ENCODE peak calls at places on chromosomes 11 and 22, in six cellular contexts. One of them, this sample, is unnamed.

GRCh38 chr11:112784323-112785073 is 176.7 kb upstream of the NCAM1 start:
- DNase-seq in tibial artery: peak
- DNase-seq in AG04450: no peak
- DNase-seq in heart left ventricle: peak
- DNase-seq in HT1080: peak
- DNase-seq in astrocyte of the cerebellum: peak
- DNase-seq in this sample: peak

GRCh38 chr11:12249590-12250260 is 127.6 kb upstream of the PARVA start:
- DNase-seq in astrocyte of the cerebellum: no peak
- DNase-seq in HT1080: no peak
- DNase-seq in AG04450: no peak
- DNase-seq in tibial artery: no peak
- DNase-seq in heart left ventricle: no peak
- DNase-seq in this sample: peak

GRCh38 chr11:47375020-47375419 is 3.3 kb downstream of the SPI1 start:
- DNase-seq in heart left ventricle: no peak
- DNase-seq in HT1080: no peak
- DNase-seq in tibial artery: no peak
- DNase-seq in AG04450: no peak
- DNase-seq in astrocyte of the cerebellum: no peak
- DNase-seq in this sample: no peak

GRCh38 chr11:107408762-107409200 is 48.8 kb downstream of the CWF19L2 start:
- DNase-seq in HT1080: no peak
- DNase-seq in astrocyte of the cerebellum: no peak
- DNase-seq in AG04450: no peak
- DNase-seq in tibial artery: no peak
- DNase-seq in heart left ventricle: no peak
- DNase-seq in this sample: no peak

GRCh38 chr22:43263645-43264514 is 76.9 kb upstream of the TTLL12 start:
- DNase-seq in heart left ventricle: peak
- DNase-seq in astrocyte of the cerebellum: peak
- DNase-seq in tibial artery: no peak
- DNase-seq in HT1080: peak
- DNase-seq in AG04450: peak
- DNase-seq in this sample: peak

GRCh38 chr11:5831196-5831829 is 10.4 kb downstream of the OR52E6 start:
- DNase-seq in heart left ventricle: no peak
- DNase-seq in AG04450: no peak
- DNase-seq in HT1080: no peak
- DNase-seq in astrocyte of the cerebellum: no peak
- DNase-seq in tibial artery: no peak
- DNase-seq in this sample: no peak

GRCh38 chr11:104946907-104947306 is 21.5 kb downstream of the CASP4 start:
- DNase-seq in AG04450: no peak
- DNase-seq in tibial artery: no peak
- DNase-seq in heart left ventricle: no peak
- DNase-seq in astrocyte of the cerebellum: peak
- DNase-seq in HT1080: peak
- DNase-seq in this sample: peak

GRCh38 chr22:19663821-19664325 is 50.4 kb upstream of the SEPTIN5 start:
- DNase-seq in astrocyte of the cerebellum: peak
- DNase-seq in HT1080: no peak
- DNase-seq in AG04450: no peak
- DNase-seq in tibial artery: peak
- DNase-seq in heart left ventricle: peak
- DNase-seq in this sample: no peak

GRCh38 chr11:101436511-101437142 is 147.2 kb downstream of the TRPC6 start:
- DNase-seq in HT1080: peak
- DNase-seq in AG04450: no peak
- DNase-seq in astrocyte of the cerebellum: no peak
- DNase-seq in heart left ventricle: no peak
- DNase-seq in tibial artery: no peak
- DNase-seq in this sample: peak

GRCh38 chr11:70532728-70533127 is 134.4 kb downstream of the CTTN start:
- DNase-seq in HT1080: peak
- DNase-seq in AG04450: no peak
- DNase-seq in tibial artery: peak
- DNase-seq in astrocyte of the cerebellum: no peak
- DNase-seq in heart left ventricle: no peak
- DNase-seq in this sample: no peak

GRCh38 chr11:47773882-47774281 is 6.7 kb upstream of the FNBP4 start:
- DNase-seq in heart left ventricle: no peak
- DNase-seq in AG04450: no peak
- DNase-seq in astrocyte of the cerebellum: no peak
- DNase-seq in tibial artery: peak
- DNase-seq in HT1080: no peak
- DNase-seq in this sample: no peak

GRCh38 chr11:47905358-47906059 is 57.4 kb upstream of the NUP160 start:
- DNase-seq in astrocyte of the cerebellum: no peak
- DNase-seq in tibial artery: no peak
- DNase-seq in heart left ventricle: no peak
- DNase-seq in HT1080: peak
- DNase-seq in AG04450: no peak
- DNase-seq in this sample: peak

GRCh38 chr11:68471360-68472340 is 11.1 kb downstream of the PPP6R3 start:
- DNase-seq in AG04450: no peak
- DNase-seq in astrocyte of the cerebellum: peak
- DNase-seq in HT1080: peak
- DNase-seq in heart left ventricle: no peak
- DNase-seq in tibial artery: no peak
- DNase-seq in this sample: peak

GRCh38 chr22:48785792-48786678 is 1041.6 kb downstream of the BRD1 start:
- DNase-seq in AG04450: no peak
- DNase-seq in HT1080: no peak
- DNase-seq in heart left ventricle: no peak
- DNase-seq in tibial artery: no peak
- DNase-seq in astrocyte of the cerebellum: no peak
- DNase-seq in this sample: no peak

GRCh38 chr22:19571207-19571795 is 47.1 kb upstream of the CLDN5 start:
- DNase-seq in tibial artery: no peak
- DNase-seq in heart left ventricle: no peak
- DNase-seq in astrocyte of the cerebellum: no peak
- DNase-seq in AG04450: peak
- DNase-seq in HT1080: no peak
- DNase-seq in this sample: no peak

GRCh38 chr11:37718431-37718999 is 1120.5 kb upstream of the RAG2 start:
- DNase-seq in astrocyte of the cerebellum: no peak
- DNase-seq in heart left ventricle: no peak
- DNase-seq in AG04450: no peak
- DNase-seq in HT1080: no peak
- DNase-seq in tibial artery: no peak
- DNase-seq in this sample: peak

GRCh38 chr22:27080191-27080590 is 422.8 kb downstream of the MIAT start:
- DNase-seq in heart left ventricle: no peak
- DNase-seq in tibial artery: no peak
- DNase-seq in HT1080: no peak
- DNase-seq in astrocyte of the cerebellum: no peak
- DNase-seq in AG04450: no peak
- DNase-seq in this sample: no peak

GRCh38 chr11:69427906-69428880 is 53.3 kb upstream of the LINC01488 start:
- DNase-seq in HT1080: no peak
- DNase-seq in heart left ventricle: no peak
- DNase-seq in astrocyte of the cerebellum: no peak
- DNase-seq in tibial artery: peak
- DNase-seq in AG04450: no peak
- DNase-seq in this sample: no peak